ENCODE peak calls at places on chromosomes 11 and 22, in six cellular contexts. F is A549, O is H1, B is endothelial cell of umbilical vein, D is WTC11, I is HepG2. X is an unnamed sample.

GRCh38 chr22:46320716-46321386 is 14.7 kb upstream of the TRMU start:
- DNase-seq in F (no peak), I (no peak), B (no peak), O (no peak), D (no peak), X (no peak)

GRCh38 chr11:114159802-114160588 is 100.5 kb downstream of the ZBTB16 start:
- DNase-seq in D (peak), B (peak), F (peak), I (peak), O (no peak), X (peak)

GRCh38 chr22:40276877-40277823 is 69.2 kb upstream of the ADSL start:
- DNase-seq in D (no peak), O (no peak), I (no peak), B (peak), F (no peak), X (no peak)

GRCh38 chr11:2138075-2138435 is 1.1 kb downstream of the IGF2 start:
- DNase-seq in D (peak), O (no peak), B (no peak), F (no peak), I (no peak), X (peak)

GRCh38 chr11:62401781-62402180 is 17.1 kb upstream of the SCGB1A1 start:
- DNase-seq in F (no peak), I (no peak), O (no peak), D (no peak), B (no peak), X (no peak)

GRCh38 chr11:82003671-82004148 is 730.0 kb downstream of the FAM181B start:
- DNase-seq in D (no peak), F (no peak), I (no peak), B (no peak), O (no peak), X (no peak)

GRCh38 chr22:25076281-25076680 is 123.4 kb upstream of the CRYBB3 start:
- DNase-seq in F (no peak), I (no peak), O (no peak), D (no peak), B (no peak), X (no peak)

GRCh38 chr22:25472382-25472781 is 92.1 kb upstream of the GRK3 start:
- DNase-seq in O (no peak), B (no peak), I (no peak), D (no peak), F (no peak), X (no peak)

GRCh38 chr11:122646549-122647340 is 8.8 kb upstream of the UBASH3B start:
- DNase-seq in B (no peak), F (no peak), O (no peak), D (no peak), I (no peak), X (no peak)

GRCh38 chr11:61413496-61413895 is 16.3 kb downstream of the CPSF7 start:
- DNase-seq in F (no peak), B (no peak), D (no peak), O (no peak), I (no peak), X (no peak)

GRCh38 chr11:14907411-14908213 is 15.6 kb upstream of the CYP2R1 start:
- DNase-seq in B (peak), I (peak), F (peak), D (peak), O (peak), X (peak)

GRCh38 chr11:14902650-14903350 is 10.8 kb upstream of the CYP2R1 start:
- DNase-seq in B (peak), D (no peak), F (no peak), O (no peak), I (no peak), X (no peak)

GRCh38 chr11:14906614-14907392 is 14.8 kb upstream of the CYP2R1 start:
- DNase-seq in B (no peak), F (no peak), O (no peak), D (no peak), I (no peak), X (no peak)

GRCh38 chr11:14904745-14905103 is 12.7 kb upstream of the CYP2R1 start:
- DNase-seq in D (peak), B (peak), F (peak), O (peak), I (no peak), X (peak)

DNA sequence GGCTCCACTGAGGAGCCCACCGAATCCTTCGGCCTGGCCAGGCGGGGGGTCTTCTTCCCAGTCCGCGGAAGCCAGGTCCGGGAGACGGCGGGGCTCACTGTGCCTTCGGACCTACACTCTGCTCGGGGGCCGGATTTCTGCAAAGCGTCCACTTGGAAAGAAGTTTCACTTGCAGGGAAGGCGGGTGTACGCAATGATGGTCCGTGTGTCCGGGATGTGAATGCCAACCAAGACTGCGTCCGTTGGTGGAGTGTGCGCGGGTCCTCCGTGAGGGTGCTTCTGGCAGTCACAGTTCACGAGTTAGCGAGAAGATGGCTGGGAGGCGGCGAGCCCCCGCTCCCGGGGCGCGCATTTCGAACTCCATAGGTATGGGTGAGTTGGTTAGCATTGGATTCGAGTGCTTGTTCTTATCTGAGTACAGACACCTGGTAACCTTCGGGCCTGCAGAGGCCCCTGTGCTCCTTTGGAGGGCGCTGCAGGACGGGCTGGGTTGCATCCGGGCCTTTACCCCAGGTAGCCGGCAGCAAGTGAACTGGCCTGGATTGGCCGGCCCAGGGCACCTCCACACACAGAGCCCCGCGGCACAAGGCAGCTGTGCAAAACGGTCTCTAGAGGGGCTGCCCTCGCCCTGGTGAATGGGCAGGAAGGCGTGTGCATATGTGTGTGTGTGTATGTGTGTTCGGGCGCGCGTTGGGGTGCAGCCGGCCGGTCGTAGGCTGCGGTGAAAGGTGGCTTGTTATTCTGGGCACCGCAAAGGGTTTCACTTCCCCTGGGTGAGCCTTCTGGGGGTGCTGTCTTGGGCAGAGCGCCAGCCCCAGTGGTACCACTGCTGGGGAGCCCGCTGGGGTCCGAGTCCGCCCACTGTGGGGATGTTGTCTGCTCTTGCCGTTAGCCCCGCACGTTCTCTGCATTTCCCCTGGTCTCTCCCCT is 13.3 kb upstream of the CYP2R1 start:
- DNase-seq in D (peak), B (peak), O (peak), F (peak), I (no peak), X (no peak)
- TF ChIP-seq JUN in D (no peak), B (no peak), O (no peak), F (no peak), I (no peak), X (no peak)

GRCh38 chr11:45880772-45881570 is 4.5 kb upstream of the MAPK8IP1 start:
- DNase-seq in O (no peak), I (no peak), F (no peak), B (no peak), D (no peak), X (no peak)
- TF ChIP-seq JUN in O (no peak), I (no peak), F (no peak), B (no peak), D (no peak), X (no peak)

DNA sequence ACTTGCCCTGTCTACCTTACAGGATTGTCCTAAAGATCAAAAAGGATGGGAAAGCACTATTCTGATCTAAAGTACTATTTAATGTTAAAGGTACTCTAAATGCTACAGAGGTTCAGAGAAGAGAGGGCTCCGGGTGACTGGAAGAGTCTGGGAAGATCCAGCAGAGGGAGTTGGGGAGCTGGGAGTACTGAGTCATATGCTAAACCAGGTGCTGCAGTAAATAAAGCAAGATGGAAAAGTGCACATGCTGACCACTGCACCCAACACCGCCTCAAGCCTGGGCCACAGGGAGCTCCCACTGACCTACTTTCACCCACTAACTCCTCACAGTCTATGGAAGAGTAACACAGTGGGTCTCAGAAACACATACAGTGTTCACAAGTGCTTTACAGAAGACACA is 49.3 kb downstream of the WT1 start:
- DNase-seq in D (peak), O (no peak), B (peak), F (peak), I (peak), X (peak)
- TF ChIP-seq JUN in D (no peak), O (no peak), B (no peak), F (no peak), I (no peak), X (no peak)

DNA sequence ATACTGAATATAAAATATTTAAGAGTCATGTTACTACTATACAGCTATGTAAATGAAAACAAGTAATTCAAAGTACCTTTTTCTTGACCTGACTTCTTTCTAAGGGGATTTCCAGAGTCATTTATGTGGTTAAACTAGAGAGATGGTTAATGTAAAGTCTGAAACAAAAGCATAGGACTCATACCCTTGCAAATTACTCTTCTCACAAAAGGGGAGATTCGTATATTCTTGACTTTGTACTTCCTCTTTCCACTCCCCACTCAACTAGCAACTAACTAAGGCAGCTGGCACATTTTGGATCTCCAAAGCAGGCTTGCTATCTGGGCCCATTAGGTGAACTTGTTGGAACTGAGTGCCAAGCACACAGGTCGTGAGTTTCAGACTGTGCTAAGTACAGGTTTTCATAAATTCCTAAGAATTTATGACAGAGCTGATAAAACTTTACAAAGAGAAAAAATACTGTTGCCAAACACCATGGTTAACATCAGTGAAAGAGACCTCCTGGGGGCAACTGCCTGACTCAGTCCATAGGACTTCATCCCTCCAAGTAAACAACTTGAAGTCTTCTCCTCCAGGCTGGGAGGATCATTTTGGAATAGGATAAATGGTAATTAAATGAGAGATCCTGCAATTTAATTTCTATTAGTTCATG is 77.0 kb upstream of the DDI1 start:
- DNase-seq in B (no peak), F (no peak), O (no peak), I (no peak), D (no peak), X (no peak)
- TF ChIP-seq JUN in B (no peak), F (no peak), O (no peak), I (no peak), D (no peak), X (no peak)

GRCh38 chr11:16158426-16158994 is 197.8 kb downstream of the SOX6 start:
- DNase-seq in D (no peak), F (no peak), I (no peak), O (no peak), B (no peak), X (no peak)

GRCh38 chr11:16157327-16157726 is 199.0 kb downstream of the SOX6 start:
- DNase-seq in O (no peak), I (no peak), D (no peak), B (no peak), F (no peak), X (no peak)

GRCh38 chr11:16155448-16155847 is 200.9 kb downstream of the SOX6 start:
- DNase-seq in I (peak), F (peak), D (no peak), O (no peak), B (no peak), X (no peak)

GRCh38 chr11:16154715-16155396 is 201.5 kb downstream of the SOX6 start:
- DNase-seq in O (no peak), I (peak), D (no peak), F (peak), B (no peak), X (no peak)

GRCh38 chr11:16160146-16160545 is 196.2 kb downstream of the SOX6 start:
- DNase-seq in F (no peak), O (no peak), B (no peak), D (no peak), I (no peak), X (no peak)
- TF ChIP-seq JUN in F (no peak), O (no peak), B (no peak), D (no peak), I (no peak), X (no peak)

DNA sequence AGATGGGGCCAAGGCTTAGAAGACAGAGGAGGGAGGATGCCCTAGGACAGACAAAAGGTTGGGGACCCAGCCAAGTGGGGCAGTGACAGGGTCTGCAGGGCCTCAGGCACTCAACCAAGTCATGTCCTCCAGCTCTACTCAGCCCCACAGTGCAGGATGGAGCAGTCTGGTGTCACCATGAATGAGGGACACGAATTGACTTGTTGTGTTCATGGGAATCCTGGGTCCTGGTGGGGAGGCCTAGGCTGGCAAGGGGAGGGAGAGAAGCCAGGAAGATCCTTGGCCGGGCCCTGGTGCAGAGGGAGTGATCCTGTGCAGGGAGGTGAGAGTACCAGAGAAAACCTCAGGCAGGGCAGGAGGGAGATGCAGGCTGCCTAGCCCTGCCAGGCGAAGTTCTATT is 12.0 kb downstream of the P2RY6 start:
- DNase-seq in D (no peak), F (no peak), I (no peak), B (no peak), O (no peak), X (no peak)
- TF ChIP-seq JUN in D (no peak), F (no peak), I (no peak), B (no peak), O (no peak), X (no peak)

GRCh38 chr22:35598396-35598710 is 18.8 kb downstream of the MB start:
- DNase-seq in F (no peak), I (no peak), D (no peak), B (no peak), O (no peak), X (no peak)
- TF ChIP-seq JUN in F (no peak), I (no peak), D (no peak), B (no peak), O (no peak), X (no peak)

DNA sequence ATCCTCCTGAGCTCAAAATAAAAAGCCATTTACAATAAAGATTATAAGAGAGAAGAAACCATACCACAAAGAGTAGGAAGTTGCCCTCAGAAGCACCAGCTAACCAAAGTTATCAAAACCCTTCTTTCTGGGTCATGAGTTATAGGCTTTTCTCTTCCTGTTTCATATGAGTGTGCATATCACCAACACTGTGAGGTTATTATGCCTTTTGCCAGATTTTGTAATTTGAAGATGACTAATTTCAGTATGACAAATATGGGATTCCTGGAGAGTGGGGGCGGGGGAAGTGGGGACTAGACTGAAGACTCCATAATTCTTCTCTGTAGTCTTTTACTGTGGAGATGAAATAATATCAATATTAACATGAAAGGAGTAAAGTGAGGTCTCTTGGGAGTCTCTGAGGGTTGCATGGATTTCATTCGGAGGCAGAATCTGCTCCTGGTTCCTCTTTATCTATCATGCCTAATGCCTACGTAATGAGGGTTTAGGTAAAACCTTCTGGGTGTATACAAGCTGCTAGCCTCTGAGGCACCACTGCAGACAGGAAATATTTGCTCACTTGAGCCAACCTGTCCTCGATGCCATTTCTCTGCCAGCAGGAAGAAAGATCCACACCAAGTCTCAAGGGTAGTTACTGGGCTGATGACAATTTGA is 2.1 kb downstream of the LPXN start:
- DNase-seq in F (peak), O (no peak), D (no peak), B (peak), I (no peak), X (no peak)
- TF ChIP-seq JUN in F (peak), O (no peak), D (no peak), B (peak), I (no peak), X (no peak)

X was measured in K562.